ENCODE peak calls at places on chromosomes 11 and 22, in five cellular contexts. X is GM23338, K is fibroblast of lung, S is keratinocyte, Q is OCI-LY7. R is an unnamed sample. For H3K4me1, the result is how much of the 10 kb centered on the place peaks cover.

GRCh38 chr11:47378836-47379170 is 456 bp upstream of the SPI1 start:
- DNase-seq in S (no peak), X (no peak), K (no peak), Q (no peak), R (no peak)

GRCh38 chr11:30458541-30458940 is 127.6 kb downstream of the MPPED2 start:
- DNase-seq in K (no peak), S (no peak), X (no peak), Q (no peak), R (no peak)

GRCh38 chr11:116207349-116207748 is 565.4 kb downstream of the BUD13 start:
- DNase-seq in S (no peak), Q (no peak), X (no peak), K (no peak), R (no peak)

GRCh38 chr22:42401562-42402334 is 30.5 kb downstream of the NFAM1 start:
- DNase-seq in S (no peak), X (no peak), Q (no peak), K (no peak), R (no peak)

GRCh38 chr11:112025682-112026081 is 474 bp downstream of the DLAT start:
- DNase-seq in X (no peak), S (no peak), K (peak), Q (peak), R (no peak)

GRCh38 chr22:42280836-42281235 is 10.4 kb upstream of the TCF20 start:
- DNase-seq in Q (no peak), S (no peak), K (no peak), X (no peak), R (no peak)

GRCh38 chr11:16881766-16882165 is 132.4 kb downstream of the PLEKHA7 start:
- DNase-seq in K (no peak), X (no peak), Q (no peak), S (no peak), R (no peak)

GRCh38 chr11:109964487-109964886 is 128.7 kb upstream of the ZC3H12C start:
- DNase-seq in Q (no peak), X (no peak), K (no peak), S (no peak), R (no peak)

GRCh38 chr22:30332994-30333706 is 6.4 kb upstream of the TBC1D10A start:
- DNase-seq in S (no peak), Q (no peak), X (no peak), K (no peak), R (no peak)

GRCh38 chr22:25353516-25354445 is 134.3 kb downstream of the CRYBB2 start:
- DNase-seq in S (no peak), Q (no peak), X (no peak), K (no peak), R (no peak)

GRCh38 chr22:45553333-45554039 is 50.8 kb downstream of the FBLN1 start:
- DNase-seq in Q (peak), X (peak), K (peak), S (no peak), R (peak)

GRCh38 chr11:65911682-65912568 is 6.9 kb downstream of the C11orf68 start:
- DNase-seq in Q (no peak), K (peak), S (no peak), X (peak), R (peak)
- TF ChIP-seq CTCF in Q (no peak), K (no peak), S (peak), X (peak), R (no peak)

GRCh38 chr11:102476069-102476468 is 23.5 kb upstream of the TMEM123 start:
- DNase-seq in K (no peak), X (no peak), Q (no peak), S (no peak), R (no peak)

GRCh38 chr11:102476812-102477211 is 24.2 kb upstream of the TMEM123 start:
- DNase-seq in S (no peak), X (no peak), K (no peak), Q (peak), R (peak)

GRCh38 chr11:102479733-102480132 is 27.2 kb upstream of the TMEM123 start:
- DNase-seq in S (no peak), Q (no peak), K (no peak), X (no peak), R (no peak)

GRCh38 chr11:102473543-102473942 is 21.0 kb upstream of the TMEM123 start:
- DNase-seq in Q (no peak), K (no peak), X (no peak), S (no peak), R (no peak)

DNA sequence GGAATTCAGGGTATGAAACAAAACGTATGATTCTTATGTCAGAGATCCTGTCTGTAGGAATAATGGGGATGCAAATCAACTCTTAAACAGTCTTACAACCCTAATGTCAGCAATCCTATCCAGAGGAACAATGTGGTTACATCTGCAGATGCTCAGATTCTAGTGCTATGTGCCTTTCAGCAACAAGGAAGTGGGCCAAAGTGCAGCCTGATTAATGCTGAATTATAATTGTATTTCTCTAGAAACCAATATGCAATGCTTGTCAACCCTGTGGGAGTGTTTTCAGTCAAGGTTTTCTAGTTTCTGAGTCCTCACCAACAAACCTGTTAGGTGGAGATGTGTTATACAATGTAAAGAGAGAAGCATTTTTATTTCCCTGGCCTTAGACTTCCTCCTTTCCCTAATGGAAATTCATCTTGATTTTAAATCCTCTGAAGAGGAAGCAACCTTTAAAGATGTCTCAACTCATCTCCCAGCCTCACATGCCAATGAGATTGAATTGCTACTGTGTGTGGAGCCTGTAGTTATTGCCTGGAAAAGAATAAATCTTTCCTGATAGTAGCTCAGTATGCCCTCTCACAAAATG is 26.2 kb upstream of the TMEM123 start:
- DNase-seq in S (no peak), K (no peak), Q (no peak), X (no peak), R (peak)
- H2AFZ ChIP-seq in S (no peak), K (no peak), Q (peak), X (peak), R (peak)

GRCh38 chr11:122664188-122664587 is 8.7 kb downstream of the UBASH3B start:
- DNase-seq in Q (no peak), X (no peak), K (no peak), S (no peak), R (no peak)
- H3K4me1 ChIP-seq in Q (half or more), X (under half), K (under half), S (half or more), R (half or more)

GRCh38 chr22:37253164-37253660 is 9.1 kb upstream of the RAC2 start:
- DNase-seq in X (peak), S (no peak), K (peak), Q (no peak), R (no peak)
- TF ChIP-seq CTCF in X (peak), S (no peak), K (no peak), Q (peak), R (no peak)